ENCODE peak calls at places on chromosomes 16 and 17, in ten cellular contexts. X, I, V, U, D, H, M, L, F and Y are unnamed samples.

GRCh38 chr17:74749262-74750038 is 1.0 kb downstream of the NHERF1 start:
- DNase-seq in X (peak), I (no peak), V (no peak), H (no peak), L (peak), F (no peak), M (no peak), D (no peak), U (no peak), Y (no peak)

GRCh38 chr16:11781773-11782172 is 15.3 kb downstream of the ZC3H7A start:
- DNase-seq in V (no peak), D (no peak), I (no peak), U (peak), H (no peak), M (no peak), F (no peak), L (no peak), X (no peak), Y (no peak)

GRCh38 chr16:4266372-4266771 is 6.5 kb downstream of the TFAP4 start:
- DNase-seq in U (no peak), F (no peak), V (no peak), L (no peak), I (no peak), D (no peak), X (no peak), M (no peak), H (no peak), Y (no peak)

GRCh38 chr17:41771389-41772206 is 14.9 kb downstream of the JUP start:
- DNase-seq in F (no peak), L (no peak), X (no peak), H (no peak), U (no peak), D (no peak), M (no peak), V (no peak), I (no peak), Y (no peak)

GRCh38 chr17:16989953-16990860 is 18.3 kb upstream of the TNFRSF13B start:
- DNase-seq in X (no peak), U (no peak), D (no peak), H (no peak), M (no peak), F (no peak), V (no peak), L (peak), I (no peak), Y (no peak)

GRCh38 chr17:44924107-44924544 is 8.8 kb upstream of the GFAP start:
- DNase-seq in M (no peak), L (no peak), F (no peak), X (no peak), I (no peak), U (no peak), H (no peak), V (no peak), D (no peak), Y (no peak)

GRCh38 chr17:47225436-47225858 is 16.3 kb downstream of the MYL4 start:
- DNase-seq in X (no peak), F (no peak), U (peak), D (peak), L (peak), H (no peak), I (no peak), V (no peak), M (no peak), Y (no peak)

GRCh38 chr17:50208611-50209061 is 7.2 kb upstream of the COL1A1 start:
- DNase-seq in V (no peak), D (no peak), L (peak), H (no peak), X (no peak), U (no peak), M (no peak), I (no peak), F (no peak), Y (no peak)

GRCh38 chr17:77540975-77541374 is 400.2 kb downstream of the SEC14L1 start:
- DNase-seq in I (no peak), U (no peak), X (no peak), F (no peak), H (no peak), D (no peak), M (no peak), L (no peak), V (no peak), Y (no peak)

GRCh38 chr16:56930516-56931252 is 1.3 kb upstream of the HERPUD1 start:
- DNase-seq in I (no peak), D (no peak), U (no peak), V (no peak), L (no peak), X (no peak), H (no peak), M (no peak), F (no peak), Y (no peak)

GRCh38 chr17:30908717-30909420 is 2.8 kb upstream of the TEFM start:
- DNase-seq in I (no peak), F (no peak), U (no peak), M (no peak), V (no peak), D (no peak), L (no peak), X (no peak), H (no peak), Y (no peak)

GRCh38 chr16:81190667-81191066 is 47.8 kb upstream of the BCO1 start:
- DNase-seq in L (peak), X (no peak), F (no peak), H (no peak), U (no peak), I (no peak), V (no peak), D (peak), M (no peak), Y (no peak)

GRCh38 chr16:49499018-49499785 is 125.6 kb downstream of the C16orf78 start:
- DNase-seq in V (no peak), L (no peak), F (no peak), D (no peak), X (no peak), M (no peak), I (no peak), H (no peak), U (no peak), Y (no peak)

GRCh38 chr17:29555840-29556239 is 11.0 kb downstream of the ABHD15 start:
- DNase-seq in D (no peak), U (no peak), H (no peak), X (no peak), L (no peak), M (no peak), F (no peak), I (no peak), V (no peak), Y (no peak)

GRCh38 chr17:57946798-57947358 is 8.3 kb downstream of the CUEDC1 start:
- DNase-seq in U (no peak), D (peak), X (no peak), H (no peak), L (peak), V (no peak), M (no peak), I (peak), F (no peak), Y (no peak)

GRCh38 chr17:71975331-71975801 is 145.5 kb upstream of the SOX9 start:
- DNase-seq in U (no peak), F (no peak), M (no peak), I (peak), X (no peak), V (no peak), H (no peak), L (peak), D (peak), Y (no peak)

GRCh38 chr16:72788269-72788809 is 259.6 kb downstream of the ZFHX3 start:
- DNase-seq in I (no peak), H (no peak), V (no peak), X (no peak), L (no peak), U (no peak), D (no peak), M (no peak), F (no peak), Y (no peak)

GRCh38 chr16:895371-895770 is 75.4 kb downstream of the LMF1 start:
- DNase-seq in M (no peak), V (no peak), F (no peak), L (no peak), U (no peak), X (no peak), H (no peak), I (no peak), D (no peak), Y (no peak)

GRCh38 chr16:71929048-71929447 is 33.7 kb downstream of the IST1 start:
- DNase-seq in V (no peak), I (no peak), D (peak), L (peak), X (no peak), U (peak), M (no peak), F (no peak), H (no peak), Y (no peak)

GRCh38 chr17:65230040-65230439 is 92.9 kb downstream of the RGS9 start:
- DNase-seq in M (no peak), F (no peak), V (no peak), H (no peak), L (no peak), U (no peak), D (no peak), I (no peak), X (no peak), Y (no peak)

GRCh38 chr16:65117701-65118448 is 4.0 kb downstream of the CDH11 start:
- DNase-seq in V (no peak), U (peak), D (peak), L (peak), H (peak), M (no peak), F (no peak), I (peak), X (no peak), Y (peak)

GRCh38 chr16:11410382-11411058 is 65.3 kb downstream of the RMI2 start:
- DNase-seq in V (no peak), X (no peak), L (peak), H (no peak), U (no peak), D (no peak), F (no peak), M (no peak), I (no peak), Y (no peak)

GRCh38 chr16:12119562-12119961 is 143.0 kb downstream of the SNX29 start:
- DNase-seq in L (peak), U (no peak), V (no peak), M (no peak), H (no peak), F (no peak), D (no peak), I (no peak), X (no peak), Y (no peak)

GRCh38 chr17:56779898-56780777 is 53.6 kb downstream of the C17orf67 start:
- DNase-seq in D (peak), H (peak), M (peak), X (peak), F (peak), I (peak), U (peak), L (peak), V (peak), Y (peak)

GRCh38 chr17:31313982-31314787 is at the start of gene EVI2B:
- DNase-seq in M (peak), U (no peak), V (no peak), I (no peak), D (peak), H (no peak), F (no peak), L (peak), X (no peak), Y (no peak)

GRCh38 chr16:7209598-7209997 is 123.0 kb upstream of the RBFOX1 start:
- DNase-seq in D (no peak), M (no peak), X (no peak), U (no peak), I (no peak), F (no peak), L (no peak), V (no peak), H (no peak), Y (no peak)

GRCh38 chr16:8596581-8596980 is 6.3 kb upstream of the TMEM114 start:
- DNase-seq in V (no peak), M (no peak), I (no peak), F (no peak), D (no peak), L (no peak), H (no peak), U (no peak), X (no peak), Y (no peak)

GRCh38 chr16:57531635-57532220 is 4.6 kb downstream of the CCDC102A start:
- DNase-seq in X (no peak), H (no peak), V (no peak), I (no peak), L (no peak), F (no peak), D (no peak), M (no peak), U (no peak), Y (no peak)

GRCh38 chr16:53045554-53046250 is 7.0 kb downstream of the CHD9NB start:
- DNase-seq in L (no peak), H (no peak), M (no peak), F (no peak), D (no peak), I (no peak), U (no peak), V (no peak), X (no peak), Y (no peak)

GRCh38 chr16:28149016-28149888 is 62.5 kb downstream of the XPO6 start:
- DNase-seq in F (peak), X (no peak), H (no peak), D (no peak), I (no peak), L (peak), M (peak), U (no peak), V (no peak), Y (no peak)

GRCh38 chr17:18161226-18162094 is 22.2 kb upstream of the ALKBH5 start:
- DNase-seq in X (no peak), L (peak), M (no peak), U (no peak), V (no peak), D (no peak), H (no peak), F (no peak), I (no peak), Y (no peak)

GRCh38 chr17:2703606-2704005 is 8.0 kb downstream of the CLUH start:
- DNase-seq in I (no peak), V (no peak), F (no peak), D (no peak), X (no peak), L (no peak), U (no peak), M (no peak), H (no peak), Y (no peak)

GRCh38 chr16:20260215-20261009 is 66.9 kb downstream of the GP2 start:
- DNase-seq in L (no peak), U (no peak), F (no peak), X (no peak), M (no peak), V (no peak), H (no peak), D (no peak), I (no peak), Y (no peak)

GRCh38 chr17:57965521-57966160 is 10.4 kb upstream of the CUEDC1 start:
- DNase-seq in V (no peak), H (no peak), X (no peak), M (no peak), I (no peak), L (no peak), U (no peak), F (no peak), D (no peak), Y (no peak)

GRCh38 chr16:59719121-59719520 is 985.0 kb upstream of the GOT2 start:
- DNase-seq in U (no peak), X (no peak), L (peak), I (no peak), F (no peak), D (no peak), M (no peak), H (no peak), V (no peak), Y (no peak)

GRCh38 chr16:46859719-46860152 is 24.4 kb upstream of the GPT2 start:
- DNase-seq in V (no peak), M (no peak), H (no peak), U (no peak), D (peak), L (peak), I (no peak), X (no peak), F (no peak), Y (no peak)

GRCh38 chr17:1174490-1174889 is 5.3 kb downstream of the ABR start:
- DNase-seq in D (no peak), F (no peak), V (no peak), X (no peak), L (no peak), U (no peak), M (no peak), I (no peak), H (no peak), Y (no peak)

GRCh38 chr17:57574040-57574513 is 171.0 kb downstream of the CCDC182 start:
- DNase-seq in X (no peak), I (no peak), D (no peak), U (no peak), M (no peak), L (peak), F (no peak), H (peak), V (no peak), Y (no peak)